ENCODE peak calls at places on chromosome 13, in six cellular contexts. P is effector CD8-positive, alpha-beta T cell; Q is Panc1; W is left cardiac atrium; G is activated T-helper 1 cell treated with anti-CD3 and anti-CD28 coated beads, Interleukin-2, amount 50 U/mL, for 16 hours; C is stimulated activated CD4-positive, alpha-beta T cell treated with anti-CD3 and anti-CD28 coated beads, Interleukin-15, amount 100 ng/mL, for 1 hour. H is an unnamed sample.

GRCh38 chr13:29521336-29521735 is 74.2 kb downstream of the SLC7A1 start:
- DNase-seq in P (no peak), Q (no peak), W (no peak), G (no peak), C (no peak), H (no peak)

GRCh38 chr13:97235549-97236206 is 13.5 kb downstream of the MBNL2 start:
- DNase-seq in P (no peak), Q (no peak), W (peak; percentile 51), G (no peak), C (no peak), H (no peak)

GRCh38 chr13:104683789-104684188 is 1617.6 kb upstream of the SLC10A2 start:
- DNase-seq in P (no peak), Q (no peak), W (no peak), G (no peak), C (no peak), H (no peak)

GRCh38 chr13:33578786-33579185 is 239.2 kb upstream of the RFC3 start:
- DNase-seq in P (no peak), Q (no peak), W (no peak), G (no peak), C (no peak), H (no peak)

GRCh38 chr13:110616103-110617101 is 1.1 kb downstream of the NAXD start:
- DNase-seq in P (no peak), Q (no peak), W (no peak), G (no peak), C (no peak), H (no peak)

GRCh38 chr13:56347014-56347413 is 793.7 kb upstream of the PRR20A start:
- DNase-seq in P (no peak), Q (no peak), W (no peak), G (no peak), C (no peak), H (no peak)

GRCh38 chr13:60562081-60562764 is 165.2 kb downstream of the TDRD3 start:
- DNase-seq in P (no peak), Q (no peak), W (no peak), G (no peak), C (no peak), H (no peak)

GRCh38 chr13:52725302-52725701 is 14.3 kb downstream of the CNMD start:
- DNase-seq in P (no peak), Q (no peak), W (no peak), G (no peak), C (no peak), H (no peak)

GRCh38 chr13:32887617-32888016 is 128.6 kb upstream of the KL start:
- DNase-seq in P (no peak), Q (no peak), W (no peak), G (no peak), C (no peak), H (no peak)

GRCh38 chr13:30256713-30257432 is 50.5 kb downstream of the KATNAL1 start:
- DNase-seq in P (no peak), Q (no peak), W (no peak), G (no peak), C (no peak), H (no peak)

GRCh38 chr13:113979791-113980471 is 6.1 kb upstream of the C13orf46 start:
- DNase-seq in P (no peak), Q (no peak), W (peak; percentile 14), G (no peak), C (no peak), H (peak; percentile 40)

GRCh38 chr13:91346848-91347211 is 657 bp upstream of the MIR17HG start:
- DNase-seq in P (peak; percentile 13), Q (no peak), W (peak; percentile 20), G (no peak), C (no peak), H (no peak)

GRCh38 chr13:94558721-94559120 is 37.2 kb downstream of the TGDS start:
- DNase-seq in P (no peak), Q (no peak), W (no peak), G (no peak), C (no peak), H (no peak)

GRCh38 chr13:108797354-108797753 is 167.9 kb downstream of the MYO16 start:
- DNase-seq in P (no peak), Q (no peak), W (no peak), G (no peak), C (no peak), H (no peak)

GRCh38 chr13:36966404-36966803 is 32.7 kb downstream of the ALG5 start:
- DNase-seq in P (no peak), Q (no peak), W (no peak), G (no peak), C (no peak), H (no peak)

GRCh38 chr13:114283581-114283980 is 2.2 kb downstream of the UPF3A start:
- DNase-seq in P (no peak), Q (no peak), W (no peak), G (no peak), C (no peak), H (no peak)

GRCh38 chr13:87677334-87678234 is 6.4 kb downstream of the SLITRK5 start:
- DNase-seq in P (no peak), Q (no peak), W (peak; percentile 28), G (no peak), C (no peak), H (no peak)

GRCh38 chr13:27339299-27339698 is 68.7 kb downstream of the RASL11A start:
- DNase-seq in P (peak; percentile 5), Q (no peak), W (peak; percentile 25), G (no peak), C (no peak), H (no peak)

GRCh38 chr13:105442040-105442439 is 1093.4 kb downstream of the EFNB2 start:
- DNase-seq in P (no peak), Q (no peak), W (no peak), G (no peak), C (no peak), H (no peak)

GRCh38 chr13:31675521-31675953 is 63.8 kb upstream of the RXFP2 start:
- DNase-seq in P (no peak), Q (no peak), W (no peak), G (no peak), C (no peak), H (no peak)

GRCh38 chr13:39370554-39370953 is 232.4 kb downstream of the LHFPL6 start:
- DNase-seq in P (no peak), Q (no peak), W (peak; percentile 52), G (no peak), C (no peak), H (no peak)

GRCh38 chr13:26425439-26426358 is 131.8 kb upstream of the WASF3 start:
- DNase-seq in P (no peak), Q (no peak), W (peak; percentile 28), G (no peak), C (no peak), H (peak; percentile 72)

GRCh38 chr13:41562083-41562482 is 104.7 kb downstream of the RGCC start:
- DNase-seq in P (no peak), Q (no peak), W (peak; percentile 45), G (no peak), C (no peak), H (peak; percentile 87)

GRCh38 chr13:107006646-107007045 is 438.7 kb upstream of the ARGLU1 start:
- DNase-seq in P (no peak), Q (no peak), W (no peak), G (no peak), C (no peak), H (no peak)

GRCh38 chr13:98571955-98572662 is 4.8 kb downstream of the STK24 start:
- DNase-seq in P (no peak), Q (no peak), W (no peak), G (no peak), C (no peak), H (no peak)

GRCh38 chr13:107466326-107466725 is 749.0 kb downstream of the LIG4 start:
- DNase-seq in P (no peak), Q (no peak), W (no peak), G (no peak), C (no peak), H (no peak)

GRCh38 chr13:50993371-50993770 is 83.8 kb downstream of the RNASEH2B start:
- DNase-seq in P (no peak), Q (no peak), W (no peak), G (no peak), C (no peak), H (no peak)

GRCh38 chr13:43484432-43485225 is 302.1 kb downstream of the ENOX1 start:
- DNase-seq in P (no peak), Q (no peak), W (no peak), G (no peak), C (no peak), H (no peak)

GRCh38 chr13:105446197-105446596 is 1089.3 kb downstream of the EFNB2 start:
- DNase-seq in P (no peak), Q (no peak), W (no peak), G (no peak), C (no peak), H (no peak)

GRCh38 chr13:100158569-100158968 is 69.7 kb downstream of the PCCA start:
- DNase-seq in P (no peak), Q (no peak), W (no peak), G (no peak), C (no peak), H (no peak)

GRCh38 chr13:42561752-42562467 is 12.0 kb upstream of the TNFSF11 start:
- DNase-seq in P (no peak), Q (no peak), W (no peak), G (no peak), C (no peak), H (no peak)

GRCh38 chr13:44903596-44903995 is 85.7 kb downstream of the NUFIP1 start:
- DNase-seq in P (no peak), Q (no peak), W (peak; percentile 84), G (no peak), C (no peak), H (peak; percentile 93)

GRCh38 chr13:44759222-44759721 is 183.1 kb upstream of the TSC22D1 start:
- DNase-seq in P (no peak), Q (no peak), W (no peak), G (no peak), C (no peak), H (no peak)